ENCODE peak calls at places on chromosome X, in five cellular contexts. T is progenitor cell of endocrine pancreas, C is keratinocyte, E is ovary, O is right lobe of liver. B is an unnamed sample.

GRCh38 chrX:40009890-40010289 is 87.9 kb downstream of the BCOR start:
- DNase-seq in T (no peak), C (no peak), E (no peak), O (no peak), B (no peak)

GRCh38 chrX:80285131-80285773 is 135.0 kb upstream of the TENT5D start:
- DNase-seq in T (no peak), C (no peak), E (no peak), O (no peak), B (no peak)

GRCh38 chrX:6226646-6227444 is 1.8 kb downstream of the NLGN4X start:
- DNase-seq in T (peak), C (no peak), E (peak), O (no peak), B (no peak)

GRCh38 chrX:105564536-105564935 is 257.8 kb upstream of the NRK start:
- DNase-seq in T (no peak), C (no peak), E (no peak), O (no peak), B (no peak)

GRCh38 chrX:11867610-11868345 is 109.7 kb downstream of the MSL3 start:
- DNase-seq in T (no peak), C (no peak), E (no peak), O (no peak), B (no peak)

GRCh38 chrX:154648931-154649863 is 4.2 kb downstream of the CTAG2 start:
- DNase-seq in T (no peak), C (no peak), E (peak), O (no peak), B (peak)

GRCh38 chrX:114717921-114718320 is 134.0 kb downstream of the HTR2C start:
- DNase-seq in T (peak), C (no peak), E (no peak), O (no peak), B (no peak)

GRCh38 chrX:74490249-74490648 is 69.0 kb downstream of the SLC16A2 start:
- DNase-seq in T (no peak), C (no peak), E (no peak), O (no peak), B (no peak)

GRCh38 chrX:72097081-72097480 is 34.6 kb downstream of the RTL5 start:
- DNase-seq in T (no peak), C (no peak), E (no peak), O (no peak), B (no peak)

GRCh38 chrX:74242484-74243138 is 61.4 kb upstream of the ZCCHC13 start:
- DNase-seq in T (no peak), C (no peak), E (no peak), O (peak), B (no peak)

GRCh38 chrX:19046343-19047215 is 62.7 kb upstream of the PHKA2 start:
- DNase-seq in T (no peak), C (no peak), E (no peak), O (no peak), B (no peak)

GRCh38 chrX:70313503-70313902 is 23.6 kb downstream of the KIF4A start:
- DNase-seq in T (no peak), C (no peak), E (no peak), O (no peak), B (no peak)

GRCh38 chrX:145393702-145394235 is 146.5 kb downstream of the SPANXN1 start:
- DNase-seq in T (no peak), C (no peak), E (no peak), O (no peak), B (no peak)

GRCh38 chrX:101973066-101973465 is 41.2 kb upstream of the ZMAT1 start:
- DNase-seq in T (no peak), C (no peak), E (no peak), O (no peak), B (no peak)

GRCh38 chrX:46333550-46333949 is 211.7 kb downstream of the ZNF674 start:
- DNase-seq in T (no peak), C (peak), E (no peak), O (no peak), B (no peak)

GRCh38 chrX:19627081-19627480 is 111.8 kb upstream of the MAP3K15 start:
- DNase-seq in T (no peak), C (no peak), E (no peak), O (no peak), B (no peak)

GRCh38 chrX:19579485-19579884 is 64.2 kb upstream of the MAP3K15 start:
- DNase-seq in T (no peak), C (no peak), E (no peak), O (no peak), B (no peak)

GRCh38 chrX:153971124-153971631 is 440 bp downstream of the HCFC1 start:
- DNase-seq in T (peak), C (peak), E (peak), O (peak), B (peak)

GRCh38 chrX:111671668-111672067 is 9.3 kb upstream of the ALG13 start:
- DNase-seq in T (no peak), C (no peak), E (no peak), O (no peak), B (no peak)

GRCh38 chrX:85992811-85993229 is 54.5 kb downstream of the CHM start:
- DNase-seq in T (no peak), C (no peak), E (no peak), O (no peak), B (no peak)

GRCh38 chrX:103061486-103061885 is 2.5 kb downstream of the BEX1 start:
- DNase-seq in T (no peak), C (no peak), E (no peak), O (no peak), B (no peak)

GRCh38 chrX:81378550-81378949 is 176.6 kb downstream of the SH3BGRL start:
- DNase-seq in T (no peak), C (no peak), E (no peak), O (no peak), B (no peak)

GRCh38 chrX:47854474-47854873 is 17.8 kb downstream of the ZNF81 start:
- DNase-seq in T (no peak), C (no peak), E (peak), O (peak), B (no peak)

GRCh38 chrX:475926-476723 is 89.4 kb upstream of the PPP2R3B start:
- DNase-seq in T (no peak), C (no peak), E (no peak), O (no peak), B (no peak)

GRCh38 chrX:7090506-7091095 is 56.9 kb upstream of the STS start:
- DNase-seq in T (no peak), C (no peak), E (no peak), O (no peak), B (peak)

GRCh38 chrX:154434394-154435168 is 2.4 kb upstream of the GDI1 start:
- DNase-seq in T (no peak), C (no peak), E (no peak), O (no peak), B (no peak)

DNA sequence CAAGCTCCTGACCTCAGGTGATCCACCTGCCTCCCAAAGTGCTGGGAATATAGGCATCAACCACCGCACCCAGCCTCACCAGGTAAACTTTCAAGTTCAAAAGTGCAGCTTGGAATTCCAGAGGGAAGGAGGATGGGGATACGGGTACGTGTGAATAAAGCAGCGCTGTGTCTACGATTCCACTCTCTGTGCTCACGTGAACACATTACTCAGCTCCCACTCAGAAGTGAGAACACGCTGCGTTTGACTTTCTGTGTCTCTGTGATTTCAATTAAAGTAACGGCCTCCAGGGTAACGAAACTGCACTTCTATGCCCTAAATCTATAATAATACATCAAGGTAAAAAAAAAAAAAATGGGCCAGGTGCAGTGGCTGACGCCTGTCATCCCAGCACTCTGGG is 8.4 kb upstream of the ASMT start:
- DNase-seq in T (no peak), C (no peak), E (no peak), O (no peak), B (no peak)
- TF ChIP-seq CTCF in T (no peak), C (no peak), E (no peak), O (no peak), B (no peak)

GRCh38 chrX:23797371-23798128 is 14.6 kb downstream of the SAT1 start:
- DNase-seq in T (no peak), C (no peak), E (no peak), O (no peak), B (no peak)
- TF ChIP-seq CTCF in T (peak), C (no peak), E (no peak), O (no peak), B (no peak)

GRCh38 chrX:17805120-17805519 is 56.0 kb downstream of the RAI2 start:
- DNase-seq in T (no peak), C (no peak), E (no peak), O (no peak), B (no peak)
- TF ChIP-seq CTCF in T (peak), C (no peak), E (no peak), O (no peak), B (no peak)

GRCh38 chrX:110120025-110120424 is 117.1 kb downstream of the TMEM164 start:
- DNase-seq in T (no peak), C (no peak), E (no peak), O (no peak), B (no peak)

GRCh38 chrX:110123331-110123782 is 120.4 kb downstream of the TMEM164 start:
- DNase-seq in T (no peak), C (no peak), E (no peak), O (no peak), B (no peak)

GRCh38 chrX:110131031-110131430 is 128.1 kb downstream of the TMEM164 start:
- DNase-seq in T (no peak), C (no peak), E (no peak), O (no peak), B (no peak)

GRCh38 chrX:110119480-110119879 is 116.6 kb downstream of the TMEM164 start:
- DNase-seq in T (no peak), C (no peak), E (no peak), O (no peak), B (no peak)

DNA sequence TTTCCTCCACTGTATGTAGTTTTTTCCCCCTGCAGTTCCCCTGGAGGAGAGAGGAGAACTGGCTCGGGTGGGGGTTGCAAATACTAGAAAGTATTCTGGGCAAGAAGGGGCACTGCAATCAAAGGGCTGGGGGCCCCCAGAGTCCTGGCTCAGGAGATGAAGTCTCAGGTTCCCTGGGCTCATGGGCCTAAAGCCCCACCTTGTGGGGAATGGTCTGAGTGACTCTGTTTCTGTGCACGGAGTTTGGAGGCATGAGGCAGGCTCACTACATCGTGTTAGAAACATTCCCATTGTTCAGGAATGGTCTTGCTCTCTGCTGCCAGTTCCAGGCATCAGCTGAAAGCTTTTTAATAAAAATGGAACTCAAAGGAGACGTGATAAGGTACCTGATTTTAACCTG is 122.5 kb downstream of the TMEM164 start:
- DNase-seq in T (peak), C (no peak), E (no peak), O (no peak), B (no peak)
- TF ChIP-seq CTCF in T (peak), C (no peak), E (no peak), O (peak), B (peak)

DNA sequence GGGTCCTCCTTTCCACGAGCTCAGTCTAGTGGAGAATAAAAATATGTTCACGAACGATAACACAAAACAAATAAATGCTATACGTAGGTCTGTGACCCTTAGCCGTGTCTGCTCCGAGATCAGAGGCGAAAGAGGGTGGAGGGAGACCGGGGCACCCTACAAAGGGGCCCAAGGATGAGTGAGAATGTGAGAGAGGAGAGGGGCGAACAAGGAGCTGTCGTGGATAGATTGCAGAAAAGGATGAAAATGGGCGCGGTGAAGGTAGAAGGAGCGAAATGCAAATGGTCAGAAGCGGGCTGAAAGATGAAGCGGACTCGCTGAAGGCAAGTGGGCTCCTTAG is 6.2 kb upstream of the ZBTB33 start:
- DNase-seq in T (no peak), C (no peak), E (no peak), O (no peak), B (no peak)
- TF ChIP-seq CTCF in T (no peak), C (no peak), E (no peak), O (no peak), B (no peak)

GRCh38 chrX:49754238-49754857 is 58.6 kb upstream of the PAGE1 start:
- DNase-seq in T (peak), C (no peak), E (peak), O (peak), B (no peak)
- TF ChIP-seq CTCF in T (peak), C (peak), E (peak), O (peak), B (peak)

B was measured in osteocyte.